ENCODE peak calls at places on chromosomes 6 and 20, in five cellular contexts. P, M, Q, B and F are unnamed samples.

GRCh38 chr20:38640486-38640885 is 38.9 kb downstream of the ARHGAP40 start:
- DNase-seq in P (no peak), M (no peak), Q (no peak), B (no peak), F (no peak)

GRCh38 chr20:37081717-37082289 is 14.0 kb downstream of the RBL1 start:
- DNase-seq in P (no peak), M (no peak), Q (no peak), B (no peak), F (no peak)

GRCh38 chr20:64156886-64157875 is 7.1 kb upstream of the MYT1 start:
- DNase-seq in P (no peak), M (no peak), Q (no peak), B (no peak), F (no peak)

GRCh38 chr6:12776291-12776690 is 59.7 kb downstream of the PHACTR1 start:
- DNase-seq in P (no peak), M (no peak), Q (no peak), B (no peak), F (no peak)

GRCh38 chr6:127118505-127119360 is at the start of gene RSPO3:
- DNase-seq in P (peak; percentile 31), M (no peak), Q (peak; percentile 18), B (no peak), F (no peak)

GRCh38 chr20:57647933-57648785 is 27.9 kb upstream of the ZBP1 start:
- DNase-seq in P (peak; percentile 0), M (no peak), Q (no peak), B (no peak), F (no peak)

GRCh38 chr6:52505726-52506501 is 70.9 kb downstream of the TRAM2 start:
- DNase-seq in P (no peak), M (no peak), Q (no peak), B (no peak), F (no peak)

GRCh38 chr6:23633986-23634385 is 492.0 kb upstream of the NRSN1 start:
- DNase-seq in P (no peak), M (no peak), Q (no peak), B (no peak), F (no peak)

GRCh38 chr6:82143041-82143481 is 104.5 kb downstream of the IBTK start:
- DNase-seq in P (no peak), M (no peak), Q (peak; percentile 23), B (no peak), F (no peak)

GRCh38 chr6:155894262-155894661 is 438.6 kb upstream of the NOX3 start:
- DNase-seq in P (no peak), M (no peak), Q (no peak), B (no peak), F (no peak)

GRCh38 chr6:152557502-152557901 is 79.7 kb downstream of the SYNE1 start:
- DNase-seq in P (no peak), M (no peak), Q (no peak), B (no peak), F (no peak)

GRCh38 chr6:33958863-33959651 is 155.3 kb upstream of the MLN start:
- DNase-seq in P (no peak), M (no peak), Q (no peak), B (no peak), F (no peak)

GRCh38 chr6:108408453-108408852 is 113.6 kb downstream of the AFG1L start:
- DNase-seq in P (no peak), M (peak; percentile 20), Q (peak; percentile 38), B (no peak), F (no peak)

GRCh38 chr6:108403260-108403659 is 108.4 kb downstream of the AFG1L start:
- DNase-seq in P (no peak), M (no peak), Q (no peak), B (no peak), F (no peak)

GRCh38 chr6:108408861-108409260 is 114.0 kb downstream of the AFG1L start:
- DNase-seq in P (no peak), M (no peak), Q (no peak), B (no peak), F (no peak)

GRCh38 chr6:108407952-108408351 is 113.1 kb downstream of the AFG1L start:
- DNase-seq in P (no peak), M (no peak), Q (no peak), B (no peak), F (no peak)

GRCh38 chr6:108406943-108407342 is 112.1 kb downstream of the AFG1L start:
- DNase-seq in P (no peak), M (no peak), Q (no peak), B (no peak), F (no peak)
- TF ChIP-seq CEBPB in P (no peak), M (no peak), Q (no peak), B (no peak), F (no peak)

GRCh38 chr6:111565316-111566221 is 40.1 kb downstream of the TRAF3IP2 start:
- DNase-seq in P (no peak), M (peak; percentile 30), Q (no peak), B (no peak), F (no peak)
- TF ChIP-seq MAFK in P (no peak), M (no peak), Q (no peak), B (no peak), F (no peak)

GRCh38 chr20:32356935-32357868 is 929 bp upstream of the ASXL1 start:
- DNase-seq in P (no peak), M (peak; percentile 76), Q (peak; percentile 50), B (no peak), F (peak; percentile 43)
- TF ChIP-seq CEBPB in P (no peak), M (no peak), Q (no peak), B (no peak), F (no peak)

DNA sequence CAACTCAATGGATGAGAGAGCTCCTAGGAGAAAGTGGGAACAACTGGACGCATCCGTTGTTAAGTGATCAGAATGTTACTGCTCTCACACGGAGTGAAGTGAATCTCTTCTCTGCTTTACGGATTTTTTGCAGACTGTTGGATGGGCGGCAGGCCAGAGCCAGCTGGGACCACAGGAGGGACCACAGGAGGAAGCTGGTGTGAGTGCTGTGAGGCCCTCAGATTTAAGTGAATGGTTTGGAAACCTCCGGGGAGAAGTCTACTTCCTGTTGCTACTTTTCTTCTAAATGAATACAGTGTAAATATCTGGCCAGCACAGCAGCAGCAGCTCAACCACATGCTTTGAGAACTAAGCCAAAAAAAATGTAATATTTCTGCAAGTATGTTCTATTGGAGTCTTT is 23.6 kb upstream of the PPP1R14C start:
- DNase-seq in P (no peak), M (no peak), Q (no peak), B (no peak), F (no peak)
- TF ChIP-seq MAFK in P (no peak), M (no peak), Q (no peak), B (no peak), F (no peak)